ENCODE peak calls at places on chromosome 4, in five cellular contexts. K, H, Q, Y and B are unnamed samples.

GRCh38 chr4:89303177-89303576 is 4.4 kb downstream of the GPRIN3 start:
- DNase-seq in K (peak), H (peak), Y (no peak), Q (peak), B (no peak)

GRCh38 chr4:93066746-93067145 is 761.8 kb upstream of the ATOH1 start:
- DNase-seq in K (no peak), H (no peak), Q (no peak), Y (no peak), B (no peak)

GRCh38 chr4:172892300-172892699 is 276.3 kb upstream of the GALNT7 start:
- DNase-seq in H (no peak), Y (no peak), Q (no peak), K (no peak), B (no peak)

GRCh38 chr4:10200869-10201268 is 84.3 kb upstream of the WDR1 start:
- DNase-seq in Q (no peak), Y (no peak), K (no peak), H (no peak), B (no peak)

GRCh38 chr4:88880001-88880400 is 177.0 kb downstream of the FAM13A start:
- DNase-seq in H (no peak), K (no peak), Q (no peak), Y (no peak), B (no peak)

GRCh38 chr4:6893449-6894085 is 16.1 kb upstream of the TBC1D14 start:
- DNase-seq in Q (no peak), K (no peak), H (no peak), Y (no peak), B (no peak)

GRCh38 chr4:105620640-105621323 is 68.4 kb downstream of the ARHGEF38 start:
- DNase-seq in Y (no peak), H (no peak), Q (no peak), K (no peak), B (no peak)

GRCh38 chr4:8267077-8267476 is 2.5 kb upstream of the HTRA3 start:
- DNase-seq in K (peak), Q (no peak), Y (no peak), H (no peak), B (no peak)

GRCh38 chr4:20384456-20384855 is 132.8 kb downstream of the SLIT2 start:
- DNase-seq in K (no peak), H (no peak), Q (no peak), Y (no peak), B (no peak)

GRCh38 chr4:6992728-6993655 is 50.2 kb upstream of the TADA2B start:
- DNase-seq in K (no peak), H (no peak), Y (no peak), Q (no peak), B (no peak)

DNA sequence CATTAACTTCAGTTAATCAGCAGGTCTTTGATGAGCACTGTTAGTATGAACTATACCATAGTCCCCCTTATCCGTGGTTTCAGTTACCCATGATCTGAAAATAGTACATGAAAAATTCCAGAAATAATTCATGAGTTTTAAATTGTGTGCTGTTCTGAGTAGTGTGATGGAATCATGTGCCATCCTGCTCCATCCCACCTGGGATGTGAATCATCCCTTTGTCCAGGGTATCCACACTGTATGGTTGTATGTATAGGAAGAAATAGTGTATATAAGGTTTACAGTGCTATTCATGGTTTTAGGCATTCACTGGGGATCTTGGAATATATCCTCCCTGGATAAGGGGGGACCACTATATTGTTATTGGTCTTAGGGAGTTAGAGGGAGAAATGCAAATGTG is 24.5 kb downstream of the ARHGAP10 start:
- DNase-seq in H (no peak), Q (no peak), K (no peak), Y (no peak), B (no peak)
- H3K27ac ChIP-seq in H (no peak), Q (no peak), K (peak), Y (no peak), B (no peak)

GRCh38 chr4:5478697-5479096 is 229.7 kb downstream of the EVC2 start:
- DNase-seq in Q (no peak), H (no peak), K (no peak), Y (no peak), B (no peak)
- H3K27ac ChIP-seq in Q (no peak), H (no peak), K (no peak), Y (no peak), B (no peak)

GRCh38 chr4:77050962-77051361 is 24.8 kb downstream of the CCNI start:
- DNase-seq in H (no peak), K (no peak), Q (no peak), Y (no peak), B (no peak)
- H3K27ac ChIP-seq in H (no peak), K (no peak), Q (no peak), Y (no peak), B (no peak)

GRCh38 chr4:150570862-150571261 is 11.1 kb upstream of the MAB21L2 start:
- DNase-seq in Q (no peak), H (no peak), K (no peak), Y (no peak), B (no peak)
- H3K27ac ChIP-seq in Q (no peak), H (no peak), K (no peak), Y (no peak), B (no peak)

GRCh38 chr4:25867781-25868180 is 5.0 kb upstream of the SEL1L3 start:
- DNase-seq in Q (no peak), H (no peak), K (no peak), Y (no peak), B (no peak)
- H3K27ac ChIP-seq in Q (no peak), H (no peak), K (no peak), Y (no peak), B (no peak)

GRCh38 chr4:147723316-147723715 is 8.6 kb upstream of the ARHGAP10 start:
- DNase-seq in Y (no peak), Q (no peak), K (no peak), H (no peak), B (no peak)

GRCh38 chr4:147724468-147725201 is 7.3 kb upstream of the ARHGAP10 start:
- DNase-seq in K (no peak), Q (no peak), H (no peak), Y (no peak), B (no peak)

GRCh38 chr4:147727476-147728028 is 4.3 kb upstream of the ARHGAP10 start:
- DNase-seq in Q (no peak), K (no peak), Y (no peak), H (no peak), B (no peak)

GRCh38 chr4:147730333-147730732 is 1.6 kb upstream of the ARHGAP10 start:
- DNase-seq in K (no peak), H (no peak), Y (no peak), Q (no peak), B (no peak)

GRCh38 chr4:147725673-147726072 is 6.2 kb upstream of the ARHGAP10 start:
- DNase-seq in Q (no peak), H (no peak), Y (no peak), K (no peak), B (no peak)
- H3K27ac ChIP-seq in Q (no peak), H (no peak), Y (no peak), K (no peak), B (no peak)